ENCODE peak calls at places on chromosomes 4 and X, in six cellular contexts. Q is astrocyte of the spinal cord, I is astrocyte of the cerebellum, S is kidney, T is body of pancreas, M is adrenal gland. D is an unnamed sample.

GRCh38 chr4:182856862-182857261 is 60.3 kb downstream of the DCTD start:
- DNase-seq in I (no peak), Q (no peak), T (no peak), M (no peak), S (peak), D (no peak)

GRCh38 chrX:149950681-149951080 is 12.4 kb upstream of the EOLA2 start:
- DNase-seq in S (no peak), I (peak), Q (peak), T (no peak), M (no peak), D (no peak)

GRCh38 chr4:182242793-182243192 is 409 bp upstream of the TENM3 start:
- DNase-seq in Q (peak), S (no peak), T (no peak), I (peak), M (no peak), D (no peak)

GRCh38 chr4:65654976-65655375 is 15.3 kb downstream of the EPHA5 start:
- DNase-seq in Q (no peak), S (no peak), T (no peak), M (no peak), I (no peak), D (no peak)

GRCh38 chr4:84691800-84692199 is 108.9 kb downstream of the CDS1 start:
- DNase-seq in Q (no peak), S (no peak), T (no peak), M (no peak), I (no peak), D (no peak)

GRCh38 chr4:5751918-5752802 is 41.2 kb downstream of the EVC start:
- DNase-seq in Q (peak), I (no peak), M (no peak), S (no peak), T (no peak), D (peak)

GRCh38 chr4:168612435-168613139 is 115.7 kb downstream of the PALLD start:
- DNase-seq in T (no peak), M (no peak), S (no peak), Q (peak), I (no peak), D (no peak)

GRCh38 chr4:14743601-14744000 is 258.7 kb upstream of the CPEB2 start:
- DNase-seq in M (no peak), I (peak), T (no peak), Q (peak), S (no peak), D (no peak)

GRCh38 chrX:120468479-120468824 is 644 bp downstream of the LAMP2 start:
- DNase-seq in Q (no peak), M (no peak), S (no peak), T (no peak), I (no peak), D (no peak)

GRCh38 chrX:155967653-155968052 is 29.8 kb upstream of the IL9R start:
- DNase-seq in M (no peak), Q (no peak), S (no peak), T (no peak), I (no peak), D (no peak)

GRCh38 chr4:147560632-147561031 is 56.6 kb upstream of the TMEM184C start:
- DNase-seq in S (no peak), T (no peak), Q (peak), I (no peak), M (no peak), D (no peak)

GRCh38 chrX:75156537-75156945 is 458 bp upstream of the ABCB7 start:
- DNase-seq in M (peak), I (no peak), S (no peak), Q (no peak), T (no peak), D (no peak)

GRCh38 chr4:8316251-8316771 is 46.8 kb downstream of the HTRA3 start:
- DNase-seq in S (peak), T (no peak), Q (no peak), M (peak), I (no peak), D (peak)

GRCh38 chrX:40496728-40497127 is 84.0 kb upstream of the ATP6AP2 start:
- DNase-seq in T (peak), I (peak), M (no peak), Q (peak), S (no peak), D (no peak)

GRCh38 chr4:25065451-25065850 is 34.7 kb upstream of the LGI2 start:
- DNase-seq in T (no peak), S (no peak), I (no peak), Q (no peak), M (no peak), D (no peak)

GRCh38 chrX:20547649-20548051 is 280.9 kb upstream of the RPS6KA3 start:
- DNase-seq in T (peak), Q (peak), I (peak), M (peak), S (peak), D (no peak)

GRCh38 chrX:47172549-47172948 is 21.1 kb upstream of the UBA1 start:
- DNase-seq in S (peak), T (peak), Q (no peak), I (no peak), M (no peak), D (no peak)

GRCh38 chrX:152819271-152819670 is 11.3 kb downstream of the CETN2 start:
- DNase-seq in T (no peak), Q (no peak), S (no peak), I (no peak), M (no peak), D (no peak)
- TF ChIP-seq CTCF in T (no peak), Q (no peak), S (no peak), I (no peak), M (no peak), D (no peak)

DNA sequence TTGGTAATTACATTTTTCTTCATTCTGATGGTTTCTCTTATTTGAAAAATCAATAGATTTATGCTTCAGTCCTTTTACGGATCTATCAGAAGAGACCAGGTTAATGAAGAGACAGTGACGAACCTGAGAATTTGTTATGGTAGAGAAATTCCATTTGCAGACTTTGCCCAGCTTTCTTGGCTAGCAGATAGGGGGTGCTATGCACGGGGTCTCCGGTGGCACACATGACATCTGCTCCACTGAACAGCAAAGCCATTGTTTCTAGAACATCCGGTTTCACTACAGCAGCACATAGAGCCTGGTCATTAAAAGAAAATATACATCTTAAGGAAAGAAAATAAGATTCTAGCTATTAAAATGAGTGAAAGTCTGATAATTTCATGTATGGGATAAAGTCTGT is 85.1 kb downstream of the ARAP2 start:
- DNase-seq in Q (no peak), M (no peak), T (no peak), I (no peak), S (no peak), D (no peak)
- TF ChIP-seq CTCF in Q (no peak), M (no peak), T (no peak), I (no peak), S (no peak), D (no peak)

DNA sequence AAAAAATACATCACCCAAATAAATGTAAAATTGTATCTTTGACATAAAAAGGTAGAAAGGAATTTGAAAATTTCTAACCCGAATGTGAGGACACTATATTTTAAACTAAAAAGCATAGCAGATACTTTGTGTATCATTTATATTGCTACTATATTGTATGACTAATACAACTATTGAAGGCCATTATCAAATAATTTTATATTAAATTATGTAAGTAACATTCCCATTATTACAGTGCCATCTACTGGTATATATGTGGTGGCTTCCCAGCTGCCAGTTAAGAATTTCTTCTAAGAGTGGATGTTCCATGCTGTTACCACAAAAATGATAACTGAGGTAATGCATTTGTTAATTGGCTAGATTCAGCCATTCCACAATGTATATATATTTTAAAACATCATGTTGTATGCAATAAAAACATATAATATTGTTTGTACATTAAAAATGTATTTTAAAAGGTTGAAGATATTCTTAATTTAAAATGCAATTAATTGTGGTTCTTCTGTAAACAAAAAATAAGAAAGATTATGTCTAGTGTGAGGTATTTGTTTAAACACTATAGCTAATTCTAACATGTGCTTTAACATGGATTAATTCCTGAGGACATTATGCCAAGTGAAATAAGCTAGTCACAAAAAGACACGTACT is 65.3 kb downstream of the EGF start:
- DNase-seq in I (peak), S (no peak), Q (peak), T (no peak), M (no peak), D (no peak)
- TF ChIP-seq CTCF in I (peak), S (peak), Q (peak), T (peak), M (peak), D (peak)

GRCh38 chrX:55521687-55522086 is 32.0 kb upstream of the USP51 start:
- DNase-seq in I (no peak), Q (no peak), T (no peak), M (no peak), S (peak), D (no peak)

GRCh38 chrX:55522577-55523254 is 33.1 kb upstream of the USP51 start:
- DNase-seq in T (no peak), M (no peak), Q (no peak), I (no peak), S (peak), D (no peak)

GRCh38 chrX:55524487-55524886 is 34.8 kb upstream of the USP51 start:
- DNase-seq in T (peak), Q (no peak), S (no peak), I (no peak), M (no peak), D (no peak)
- TF ChIP-seq CTCF in T (peak), Q (no peak), S (no peak), I (no peak), M (no peak), D (no peak)

GRCh38 chrX:38287669-38288068 is 39.6 kb downstream of the RPGR start:
- DNase-seq in T (no peak), S (no peak), Q (no peak), I (no peak), M (no peak), D (no peak)

GRCh38 chrX:38282044-38282443 is 45.3 kb downstream of the RPGR start:
- DNase-seq in S (no peak), I (no peak), M (peak), T (no peak), Q (no peak), D (no peak)

GRCh38 chrX:38285649-38286048 is 41.7 kb downstream of the RPGR start:
- DNase-seq in I (no peak), S (no peak), Q (no peak), T (no peak), M (no peak), D (no peak)
- TF ChIP-seq CTCF in I (no peak), S (no peak), Q (no peak), T (no peak), M (no peak), D (no peak)

DNA sequence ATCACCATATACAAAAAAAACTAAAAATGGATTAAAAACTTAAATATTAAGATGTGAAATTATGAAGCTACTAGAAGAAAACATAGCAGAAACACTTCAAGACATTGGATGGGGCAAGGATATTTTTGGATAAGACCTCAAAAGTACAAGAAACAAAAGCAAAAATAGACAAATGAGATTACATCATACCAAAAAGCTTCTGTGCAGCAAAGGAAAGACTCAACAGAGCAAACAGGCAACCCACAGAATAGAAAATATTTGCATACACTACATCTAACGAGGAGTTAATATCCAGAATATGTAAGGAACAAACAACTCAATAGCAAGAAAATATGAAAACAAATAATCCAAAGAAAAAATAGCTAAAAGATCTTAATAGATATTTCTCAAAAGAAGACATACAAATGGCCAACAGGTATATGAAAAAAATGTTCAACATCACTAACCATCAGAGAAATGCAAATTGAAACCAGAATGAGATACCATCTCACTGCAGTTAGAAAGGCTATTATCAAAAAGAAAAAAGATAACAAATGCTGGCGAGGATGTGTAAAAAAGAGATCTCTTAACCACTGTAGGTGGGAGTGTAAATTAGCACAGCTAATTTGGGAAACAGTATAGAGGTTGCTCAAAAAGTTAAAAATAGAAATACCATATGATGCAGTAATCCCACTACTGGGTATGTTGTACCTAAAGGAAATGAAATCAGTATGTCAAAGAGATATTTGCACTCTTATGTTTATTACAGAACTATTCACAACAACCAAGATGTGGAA is 17.8 kb upstream of the LRCH2 start:
- DNase-seq in S (no peak), Q (no peak), M (no peak), T (no peak), I (no peak), D (no peak)
- TF ChIP-seq CTCF in S (no peak), Q (no peak), M (no peak), T (no peak), I (no peak), D (no peak)

DNA sequence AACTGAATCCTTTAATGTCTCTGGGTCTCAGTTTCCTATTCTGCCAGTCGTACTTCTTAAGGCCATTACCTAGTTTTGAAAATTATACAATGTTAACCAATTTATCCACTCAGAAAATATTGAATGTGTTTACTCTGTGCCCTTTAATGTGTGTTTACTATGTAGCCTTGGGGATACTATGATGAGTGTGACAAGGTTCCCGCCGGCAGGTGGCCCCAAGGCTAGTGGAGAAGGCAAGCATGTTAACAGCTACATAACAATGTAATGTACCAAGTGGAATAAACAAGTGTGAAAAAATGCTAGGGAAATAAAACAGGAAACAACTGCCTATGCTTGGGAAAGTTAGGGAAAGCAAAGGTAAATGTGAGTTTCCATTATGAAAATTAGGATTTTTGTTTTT is 187.3 kb upstream of the MBNL3 start:
- DNase-seq in T (peak), Q (no peak), S (no peak), I (no peak), M (no peak), D (no peak)
- TF ChIP-seq CTCF in T (no peak), Q (no peak), S (no peak), I (no peak), M (no peak), D (no peak)

GRCh38 chr4:100907465-100908454 is 389.9 kb upstream of the EMCN start:
- DNase-seq in Q (peak), S (no peak), I (no peak), M (no peak), T (no peak), D (no peak)
- TF ChIP-seq CTCF in Q (peak), S (peak), I (peak), M (peak), T (peak), D (peak)

GRCh38 chrX:80285131-80285773 is 135.0 kb upstream of the TENT5D start:
- DNase-seq in S (no peak), I (no peak), Q (peak), T (peak), M (no peak), D (no peak)
- TF ChIP-seq CTCF in S (peak), I (no peak), Q (no peak), T (no peak), M (peak), D (no peak)